ENCODE peak calls at places on chromosomes 2 and 18, in eight cellular contexts. One of them, this sample, is unnamed.

GRCh38 chr2:121524650-121525425 is 5.8 kb upstream of the RNU4ATAC start:
- DNase-seq in OCI-LY7: no peak
- DNase-seq in fibroblast of the aortic adventitia: no peak
- DNase-seq in retina: no peak
- DNase-seq in stimulated activated CD4-positive, alpha-beta T cell treated with anti-CD3 and anti-CD28 coated beads, Interleukin-12 subunit alpha, Interleukin-12 subunit beta, amount 100 ng/mL, for 48 hours: no peak
- DNase-seq in thoracic aorta: no peak
- DNase-seq in HL-60: no peak
- DNase-seq in iris pigment epithelial cell: no peak
- DNase-seq in this sample: no peak

GRCh38 chr18:55400590-55401274 is 187.3 kb downstream of the TCF4 start:
- DNase-seq in OCI-LY7: no peak
- DNase-seq in fibroblast of the aortic adventitia: peak; percentile 56
- DNase-seq in retina: no peak
- DNase-seq in stimulated activated CD4-positive, alpha-beta T cell treated with anti-CD3 and anti-CD28 coated beads, Interleukin-12 subunit alpha, Interleukin-12 subunit beta, amount 100 ng/mL, for 48 hours: no peak
- DNase-seq in thoracic aorta: no peak
- DNase-seq in HL-60: no peak
- DNase-seq in iris pigment epithelial cell: peak; percentile 50
- DNase-seq in this sample: no peak

GRCh38 chr18:49857708-49858107 is 44.4 kb upstream of the ACAA2 start:
- DNase-seq in OCI-LY7: no peak
- DNase-seq in fibroblast of the aortic adventitia: no peak
- DNase-seq in retina: no peak
- DNase-seq in stimulated activated CD4-positive, alpha-beta T cell treated with anti-CD3 and anti-CD28 coated beads, Interleukin-12 subunit alpha, Interleukin-12 subunit beta, amount 100 ng/mL, for 48 hours: no peak
- DNase-seq in thoracic aorta: no peak
- DNase-seq in HL-60: no peak
- DNase-seq in iris pigment epithelial cell: no peak
- DNase-seq in this sample: no peak

GRCh38 chr2:150052457-150052856 is 435.0 kb downstream of the RND3 start:
- DNase-seq in OCI-LY7: no peak
- DNase-seq in fibroblast of the aortic adventitia: no peak
- DNase-seq in retina: no peak
- DNase-seq in stimulated activated CD4-positive, alpha-beta T cell treated with anti-CD3 and anti-CD28 coated beads, Interleukin-12 subunit alpha, Interleukin-12 subunit beta, amount 100 ng/mL, for 48 hours: no peak
- DNase-seq in thoracic aorta: no peak
- DNase-seq in HL-60: no peak
- DNase-seq in iris pigment epithelial cell: no peak
- DNase-seq in this sample: no peak

GRCh38 chr2:66874411-66874810 is 439.5 kb downstream of the MEIS1 start:
- DNase-seq in OCI-LY7: no peak
- DNase-seq in fibroblast of the aortic adventitia: peak; percentile 51
- DNase-seq in retina: no peak
- DNase-seq in stimulated activated CD4-positive, alpha-beta T cell treated with anti-CD3 and anti-CD28 coated beads, Interleukin-12 subunit alpha, Interleukin-12 subunit beta, amount 100 ng/mL, for 48 hours: no peak
- DNase-seq in thoracic aorta: no peak
- DNase-seq in HL-60: no peak
- DNase-seq in iris pigment epithelial cell: peak; percentile 47
- DNase-seq in this sample: no peak

GRCh38 chr2:105731511-105731910 is 13.2 kb upstream of the NCK2 start:
- DNase-seq in OCI-LY7: peak; percentile 54
- DNase-seq in fibroblast of the aortic adventitia: no peak
- DNase-seq in retina: no peak
- DNase-seq in stimulated activated CD4-positive, alpha-beta T cell treated with anti-CD3 and anti-CD28 coated beads, Interleukin-12 subunit alpha, Interleukin-12 subunit beta, amount 100 ng/mL, for 48 hours: no peak
- DNase-seq in thoracic aorta: no peak
- DNase-seq in HL-60: no peak
- DNase-seq in iris pigment epithelial cell: no peak
- DNase-seq in this sample: no peak

GRCh38 chr2:20438334-20439192 is 8.3 kb upstream of the RHOB start:
- DNase-seq in OCI-LY7: no peak
- DNase-seq in fibroblast of the aortic adventitia: peak; percentile 83
- DNase-seq in retina: no peak
- DNase-seq in stimulated activated CD4-positive, alpha-beta T cell treated with anti-CD3 and anti-CD28 coated beads, Interleukin-12 subunit alpha, Interleukin-12 subunit beta, amount 100 ng/mL, for 48 hours: no peak
- DNase-seq in thoracic aorta: no peak
- DNase-seq in HL-60: no peak
- DNase-seq in iris pigment epithelial cell: peak; percentile 93
- DNase-seq in this sample: no peak

GRCh38 chr18:24602156-24602555 is 141.7 kb downstream of the HRH4 start:
- DNase-seq in OCI-LY7: no peak
- DNase-seq in fibroblast of the aortic adventitia: no peak
- DNase-seq in retina: peak; percentile 52
- DNase-seq in stimulated activated CD4-positive, alpha-beta T cell treated with anti-CD3 and anti-CD28 coated beads, Interleukin-12 subunit alpha, Interleukin-12 subunit beta, amount 100 ng/mL, for 48 hours: no peak
- DNase-seq in thoracic aorta: no peak
- DNase-seq in HL-60: no peak
- DNase-seq in iris pigment epithelial cell: no peak
- DNase-seq in this sample: no peak

GRCh38 chr2:190489475-190489874 is 45.0 kb downstream of the NEMP2 start:
- DNase-seq in OCI-LY7: no peak
- DNase-seq in fibroblast of the aortic adventitia: no peak
- DNase-seq in retina: no peak
- DNase-seq in stimulated activated CD4-positive, alpha-beta T cell treated with anti-CD3 and anti-CD28 coated beads, Interleukin-12 subunit alpha, Interleukin-12 subunit beta, amount 100 ng/mL, for 48 hours: no peak
- DNase-seq in thoracic aorta: no peak
- DNase-seq in HL-60: no peak
- DNase-seq in iris pigment epithelial cell: no peak
- DNase-seq in this sample: no peak

GRCh38 chr2:128474962-128475361 is 156.3 kb upstream of the HS6ST1 start:
- DNase-seq in OCI-LY7: no peak
- DNase-seq in fibroblast of the aortic adventitia: no peak
- DNase-seq in retina: no peak
- DNase-seq in stimulated activated CD4-positive, alpha-beta T cell treated with anti-CD3 and anti-CD28 coated beads, Interleukin-12 subunit alpha, Interleukin-12 subunit beta, amount 100 ng/mL, for 48 hours: no peak
- DNase-seq in thoracic aorta: no peak
- DNase-seq in HL-60: no peak
- DNase-seq in iris pigment epithelial cell: no peak
- DNase-seq in this sample: no peak

GRCh38 chr2:96891591-96892333 is 21.9 kb upstream of the SEMA4C start:
- DNase-seq in OCI-LY7: no peak
- DNase-seq in fibroblast of the aortic adventitia: no peak
- DNase-seq in retina: no peak
- DNase-seq in stimulated activated CD4-positive, alpha-beta T cell treated with anti-CD3 and anti-CD28 coated beads, Interleukin-12 subunit alpha, Interleukin-12 subunit beta, amount 100 ng/mL, for 48 hours: no peak
- DNase-seq in thoracic aorta: no peak
- DNase-seq in HL-60: no peak
- DNase-seq in iris pigment epithelial cell: peak; percentile 56
- DNase-seq in this sample: no peak

GRCh38 chr2:217636578-217637267 is 366.1 kb downstream of the TNS1 start:
- DNase-seq in OCI-LY7: no peak
- DNase-seq in fibroblast of the aortic adventitia: no peak
- DNase-seq in retina: no peak
- DNase-seq in stimulated activated CD4-positive, alpha-beta T cell treated with anti-CD3 and anti-CD28 coated beads, Interleukin-12 subunit alpha, Interleukin-12 subunit beta, amount 100 ng/mL, for 48 hours: no peak
- DNase-seq in thoracic aorta: no peak
- DNase-seq in HL-60: no peak
- DNase-seq in iris pigment epithelial cell: no peak
- DNase-seq in this sample: no peak

GRCh38 chr2:222652856-222653255 is 3.0 kb downstream of the FARSB start:
- DNase-seq in OCI-LY7: no peak
- DNase-seq in fibroblast of the aortic adventitia: no peak
- DNase-seq in retina: no peak
- DNase-seq in stimulated activated CD4-positive, alpha-beta T cell treated with anti-CD3 and anti-CD28 coated beads, Interleukin-12 subunit alpha, Interleukin-12 subunit beta, amount 100 ng/mL, for 48 hours: no peak
- DNase-seq in thoracic aorta: no peak
- DNase-seq in HL-60: no peak
- DNase-seq in iris pigment epithelial cell: no peak
- DNase-seq in this sample: no peak

GRCh38 chr2:215028231-215028630 is 110.2 kb downstream of the ABCA12 start:
- DNase-seq in OCI-LY7: no peak
- DNase-seq in fibroblast of the aortic adventitia: peak; percentile 55
- DNase-seq in retina: no peak
- DNase-seq in stimulated activated CD4-positive, alpha-beta T cell treated with anti-CD3 and anti-CD28 coated beads, Interleukin-12 subunit alpha, Interleukin-12 subunit beta, amount 100 ng/mL, for 48 hours: no peak
- DNase-seq in thoracic aorta: no peak
- DNase-seq in HL-60: no peak
- DNase-seq in iris pigment epithelial cell: peak; percentile 59
- DNase-seq in this sample: no peak

GRCh38 chr2:111665551-111666116 is 218.4 kb downstream of the ANAPC1 start:
- DNase-seq in OCI-LY7: no peak
- DNase-seq in fibroblast of the aortic adventitia: no peak
- DNase-seq in retina: no peak
- DNase-seq in stimulated activated CD4-positive, alpha-beta T cell treated with anti-CD3 and anti-CD28 coated beads, Interleukin-12 subunit alpha, Interleukin-12 subunit beta, amount 100 ng/mL, for 48 hours: no peak
- DNase-seq in thoracic aorta: no peak
- DNase-seq in HL-60: no peak
- DNase-seq in iris pigment epithelial cell: no peak
- DNase-seq in this sample: no peak

GRCh38 chr2:68698567-68699377 is 35.8 kb upstream of the ARHGAP25 start:
- DNase-seq in OCI-LY7: no peak
- DNase-seq in fibroblast of the aortic adventitia: no peak
- DNase-seq in retina: no peak
- DNase-seq in stimulated activated CD4-positive, alpha-beta T cell treated with anti-CD3 and anti-CD28 coated beads, Interleukin-12 subunit alpha, Interleukin-12 subunit beta, amount 100 ng/mL, for 48 hours: no peak
- DNase-seq in thoracic aorta: no peak
- DNase-seq in HL-60: no peak
- DNase-seq in iris pigment epithelial cell: no peak
- DNase-seq in this sample: no peak

GRCh38 chr2:128726221-128726620 is 407.6 kb upstream of the HS6ST1 start:
- DNase-seq in OCI-LY7: no peak
- DNase-seq in fibroblast of the aortic adventitia: no peak
- DNase-seq in retina: no peak
- DNase-seq in stimulated activated CD4-positive, alpha-beta T cell treated with anti-CD3 and anti-CD28 coated beads, Interleukin-12 subunit alpha, Interleukin-12 subunit beta, amount 100 ng/mL, for 48 hours: no peak
- DNase-seq in thoracic aorta: no peak
- DNase-seq in HL-60: no peak
- DNase-seq in iris pigment epithelial cell: no peak
- DNase-seq in this sample: no peak

GRCh38 chr2:208407667-208408066 is 1.1 kb downstream of the PTH2R start:
- DNase-seq in OCI-LY7: no peak
- DNase-seq in fibroblast of the aortic adventitia: peak; percentile 20
- DNase-seq in retina: peak; percentile 56
- DNase-seq in stimulated activated CD4-positive, alpha-beta T cell treated with anti-CD3 and anti-CD28 coated beads, Interleukin-12 subunit alpha, Interleukin-12 subunit beta, amount 100 ng/mL, for 48 hours: no peak
- DNase-seq in thoracic aorta: no peak
- DNase-seq in HL-60: no peak
- DNase-seq in iris pigment epithelial cell: peak; percentile 27
- DNase-seq in this sample: no peak

GRCh38 chr2:204441316-204441715 is 104.0 kb upstream of the PARD3B start:
- DNase-seq in OCI-LY7: no peak
- DNase-seq in fibroblast of the aortic adventitia: peak; percentile 28
- DNase-seq in retina: no peak
- DNase-seq in stimulated activated CD4-positive, alpha-beta T cell treated with anti-CD3 and anti-CD28 coated beads, Interleukin-12 subunit alpha, Interleukin-12 subunit beta, amount 100 ng/mL, for 48 hours: no peak
- DNase-seq in thoracic aorta: no peak
- DNase-seq in HL-60: no peak
- DNase-seq in iris pigment epithelial cell: no peak
- DNase-seq in this sample: no peak

GRCh38 chr18:47632970-47633635 is 297.4 kb downstream of the SMAD2 start:
- DNase-seq in OCI-LY7: no peak
- DNase-seq in fibroblast of the aortic adventitia: no peak
- DNase-seq in retina: no peak
- DNase-seq in stimulated activated CD4-positive, alpha-beta T cell treated with anti-CD3 and anti-CD28 coated beads, Interleukin-12 subunit alpha, Interleukin-12 subunit beta, amount 100 ng/mL, for 48 hours: no peak
- DNase-seq in thoracic aorta: no peak
- DNase-seq in HL-60: no peak
- DNase-seq in iris pigment epithelial cell: no peak
- DNase-seq in this sample: no peak

GRCh38 chr2:7027436-7027835 is 110.2 kb downstream of the RNF144A start:
- DNase-seq in OCI-LY7: no peak
- DNase-seq in fibroblast of the aortic adventitia: no peak
- DNase-seq in retina: no peak
- DNase-seq in stimulated activated CD4-positive, alpha-beta T cell treated with anti-CD3 and anti-CD28 coated beads, Interleukin-12 subunit alpha, Interleukin-12 subunit beta, amount 100 ng/mL, for 48 hours: no peak
- DNase-seq in thoracic aorta: no peak
- DNase-seq in HL-60: no peak
- DNase-seq in iris pigment epithelial cell: no peak
- DNase-seq in this sample: no peak